ENCODE peak calls at places on chromosomes 6 and 20, in six cellular contexts. E is IMR-90, K is H1, J is PC-3, T is heart left ventricle, X is neuronal stem cell. W is an unnamed sample.

GRCh38 chr20:50335105-50335504 is 144.5 kb downstream of the CEBPB start:
- DNase-seq in X (peak; percentile 27), K (no peak), T (no peak), J (peak; percentile 57), E (peak; percentile 31), W (no peak)

GRCh38 chr20:7993703-7994102 is 25.9 kb downstream of the TMX4 start:
- DNase-seq in J (no peak), K (no peak), E (no peak), X (no peak), T (no peak), W (no peak)

GRCh38 chr20:59010995-59011873 is 4.2 kb upstream of the CTSZ start:
- DNase-seq in X (no peak), K (no peak), J (peak; percentile 94), E (peak; percentile 71), T (peak; percentile 37), W (no peak)

GRCh38 chr6:6386010-6386409 is 65.5 kb upstream of the F13A1 start:
- DNase-seq in X (no peak), J (no peak), K (no peak), E (no peak), T (peak; percentile 24), W (no peak)

GRCh38 chr6:11432713-11433450 is 104.7 kb upstream of the TMEM170B start:
- DNase-seq in T (no peak), E (peak; percentile 77), K (no peak), X (no peak), J (peak; percentile 93), W (no peak)

GRCh38 chr20:62356948-62357667 is 10.0 kb downstream of the LAMA5 start:
- DNase-seq in X (no peak), E (peak; percentile 66), J (peak; percentile 82), T (peak; percentile 86), K (no peak), W (no peak)

GRCh38 chr6:108120311-108120710 is 45.5 kb upstream of the NR2E1 start:
- DNase-seq in K (no peak), T (no peak), J (no peak), X (peak; percentile 36), E (no peak), W (no peak)

GRCh38 chr6:130890531-130890950 is 63.3 kb downstream of the SMLR1 start:
- DNase-seq in X (no peak), T (no peak), J (peak; percentile 11), K (no peak), E (peak; percentile 96), W (no peak)

GRCh38 chr6:53282741-53283140 is 66.0 kb downstream of the ELOVL5 start:
- DNase-seq in X (no peak), K (no peak), E (no peak), T (no peak), J (no peak), W (no peak)

GRCh38 chr6:81769834-81770233 is 17.4 kb upstream of the TENT5A start:
- DNase-seq in K (no peak), E (peak; percentile 54), X (no peak), T (no peak), J (peak; percentile 81), W (no peak)

GRCh38 chr20:50223321-50223995 is 32.8 kb downstream of the CEBPB start:
- DNase-seq in X (no peak), E (no peak), T (no peak), K (no peak), J (no peak), W (peak; percentile 64)

GRCh38 chr20:45067558-45067957 is 33.4 kb downstream of the KCNS1 start:
- DNase-seq in E (no peak), T (no peak), X (no peak), J (peak; percentile 6), K (no peak), W (no peak)

GRCh38 chr6:101296184-101296583 is 97.3 kb upstream of the GRIK2 start:
- DNase-seq in T (no peak), K (no peak), X (no peak), E (peak; percentile 2), J (peak; percentile 2), W (no peak)

GRCh38 chr20:20743511-20744169 is 31.2 kb upstream of the RALGAPA2 start:
- DNase-seq in J (no peak), T (peak; percentile 63), E (no peak), K (no peak), X (peak; percentile 58), W (peak; percentile 69)

GRCh38 chr20:62691485-62691884 is 17.2 kb upstream of the NTSR1 start:
- DNase-seq in K (no peak), T (no peak), J (no peak), E (no peak), X (no peak), W (no peak)

GRCh38 chr20:57502331-57502700 is 22.6 kb downstream of the CTCFL start:
- DNase-seq in X (no peak), E (no peak), J (no peak), T (no peak), K (no peak), W (no peak)

GRCh38 chr6:54431466-54431865 is 123.2 kb downstream of the TINAG start:
- DNase-seq in T (no peak), J (no peak), E (peak; percentile 43), K (no peak), X (no peak), W (no peak)

GRCh38 chr6:127202676-127203075 is 64.0 kb upstream of the RNF146 start:
- DNase-seq in J (no peak), T (no peak), K (no peak), E (no peak), X (no peak), W (no peak)

GRCh38 chr6:44059359-44060342 is 67.6 kb downstream of the MRPL14 start:
- DNase-seq in K (no peak), J (peak; percentile 59), X (no peak), T (no peak), E (peak; percentile 59), W (peak; percentile 84)

DNA sequence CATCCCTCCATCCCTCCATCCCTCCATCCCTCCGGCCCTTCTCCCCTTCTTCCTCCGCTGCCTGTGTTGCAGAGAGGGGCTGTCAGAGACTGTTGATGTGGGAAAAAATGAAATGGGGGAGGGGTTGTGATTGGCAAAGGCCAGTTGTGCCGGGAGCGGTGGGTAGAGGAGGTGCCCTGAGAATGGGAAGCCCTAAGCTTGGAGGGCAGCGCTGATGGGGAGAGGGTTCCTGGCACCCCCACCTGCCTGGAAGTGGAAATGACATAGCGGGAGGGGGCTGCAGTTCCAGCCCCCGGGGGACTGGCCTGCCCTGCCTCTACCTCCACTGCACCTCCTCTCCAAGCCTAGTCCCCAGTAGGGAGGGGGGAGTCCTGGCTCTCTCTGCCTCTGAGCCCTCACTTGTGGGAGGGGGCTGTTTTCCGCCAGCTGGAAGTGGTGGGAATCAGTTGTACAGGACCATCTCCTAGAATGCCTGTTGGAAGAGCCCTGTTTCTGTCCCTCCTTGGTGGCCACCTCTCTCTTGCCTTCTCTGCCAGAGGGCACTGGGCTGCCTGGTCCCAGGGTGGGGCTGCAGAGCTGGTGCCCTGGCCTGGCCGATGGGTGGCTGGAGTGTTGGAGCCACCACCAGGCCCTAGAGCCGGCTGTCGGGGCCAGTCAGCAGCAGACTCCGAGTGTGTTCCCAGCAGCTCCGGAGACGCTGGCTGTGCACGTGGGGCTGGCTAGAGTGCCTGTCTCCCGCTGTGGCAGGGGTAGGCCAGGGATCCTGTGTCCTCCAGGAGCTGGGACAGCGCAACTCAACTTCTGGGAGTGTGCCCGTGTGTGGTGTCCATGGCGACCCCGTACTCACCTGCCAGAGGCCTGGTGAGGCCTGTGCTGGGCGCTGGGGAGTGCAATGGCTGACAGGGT is 1.5 kb downstream of the DLGAP4 start:
- DNase-seq in J (no peak), X (no peak), T (no peak), E (no peak), K (no peak), W (no peak)
- H3K27me3 ChIP-seq in J (peaks cover 54% of the 10 kb centered on the region), X (peaks cover 34% of the 10 kb centered on the region), T (peaks cover 52% of the 10 kb centered on the region), E (peaks cover 91% of the 10 kb centered on the region), K (peaks cover 18% of the 10 kb centered on the region), W (peaks cover 83% of the 10 kb centered on the region)

GRCh38 chr20:25215521-25215920 is 20.0 kb downstream of the ENTPD6 start:
- DNase-seq in J (no peak), X (no peak), K (no peak), E (no peak), T (no peak), W (no peak)
- H3K36me3 ChIP-seq in J (peaks cover 70% of the 10 kb centered on the region), X (peaks cover 27% of the 10 kb centered on the region), K (no peaks in the 10 kb centered on the region), E (peaks cover 34% of the 10 kb centered on the region), T (peaks cover 92% of the 10 kb centered on the region), W (peaks cover 82% of the 10 kb centered on the region)

DNA sequence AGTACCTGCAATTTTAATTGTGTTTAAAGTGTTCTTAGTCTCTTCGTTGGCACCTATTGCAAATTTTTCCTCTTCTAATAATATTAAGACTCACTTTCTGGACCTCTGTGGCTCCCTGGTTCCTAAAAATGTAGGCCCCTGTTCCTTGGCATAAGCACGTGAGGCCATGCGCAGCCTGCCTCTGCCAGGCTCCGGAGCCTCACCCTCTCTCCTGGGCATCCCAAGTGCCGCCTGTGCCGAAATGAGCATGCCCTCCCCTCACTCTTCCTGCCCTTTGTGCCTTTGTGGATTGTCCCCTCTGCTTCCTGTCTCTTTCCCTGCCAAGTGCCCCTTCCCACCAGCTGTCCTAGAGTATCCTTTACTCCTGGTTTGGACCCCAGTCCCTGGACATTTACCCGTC is 246.1 kb downstream of the TMEM242 start:
- DNase-seq in X (no peak), T (no peak), J (no peak), E (no peak), K (no peak), W (no peak)
- H3K4me1 ChIP-seq in X (peaks cover 6% of the 10 kb centered on the region), T (peaks cover 8% of the 10 kb centered on the region), J (peaks cover 11% of the 10 kb centered on the region), E (peaks cover 4% of the 10 kb centered on the region), K (no peaks in the 10 kb centered on the region), W (peaks cover 36% of the 10 kb centered on the region)

GRCh38 chr20:60073086-60073485 is 114.9 kb downstream of the CDH26 start:
- DNase-seq in E (no peak), X (no peak), K (no peak), J (no peak), T (no peak), W (no peak)

GRCh38 chr20:60070791-60071190 is 112.6 kb downstream of the CDH26 start:
- DNase-seq in X (no peak), J (no peak), T (no peak), K (no peak), E (no peak), W (no peak)

GRCh38 chr20:60071965-60072364 is 113.7 kb downstream of the CDH26 start:
- DNase-seq in K (no peak), T (no peak), J (peak; percentile 82), X (no peak), E (peak; percentile 9), W (no peak)

GRCh38 chr20:60073504-60073903 is 115.3 kb downstream of the CDH26 start:
- DNase-seq in J (no peak), T (no peak), X (no peak), E (no peak), K (no peak), W (no peak)

GRCh38 chr20:60074276-60074675 is 116.1 kb downstream of the CDH26 start:
- DNase-seq in K (no peak), T (no peak), E (no peak), J (no peak), X (no peak), W (no peak)
- H3K27me3 ChIP-seq in K (no peaks in the 10 kb centered on the region), T (no peaks in the 10 kb centered on the region), E (peaks cover 12% of the 10 kb centered on the region), J (peaks cover 41% of the 10 kb centered on the region), X (no peaks in the 10 kb centered on the region), W (no peaks in the 10 kb centered on the region)

DNA sequence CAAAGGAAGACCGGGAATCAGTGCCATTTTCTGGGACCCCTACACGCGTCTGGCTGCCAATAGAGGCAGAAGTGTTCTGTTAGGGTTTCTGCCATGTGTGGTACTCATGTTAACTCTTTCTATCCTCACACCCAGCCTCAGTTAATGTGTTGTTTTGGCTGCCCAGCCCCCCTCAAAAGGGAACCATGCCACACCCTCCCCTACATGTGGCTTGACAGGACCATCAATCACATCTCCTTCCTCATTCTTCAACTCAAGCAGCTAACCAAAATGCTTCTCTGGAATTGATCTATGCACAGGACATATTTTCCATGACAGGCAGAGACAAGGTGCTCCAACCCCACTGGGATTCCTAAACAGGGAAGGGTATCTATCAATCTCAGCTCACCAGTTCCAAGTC is 22.0 kb downstream of the AHCY start:
- DNase-seq in E (no peak), T (no peak), X (no peak), J (no peak), K (no peak), W (no peak)
- H3K36me3 ChIP-seq in E (peaks cover 57% of the 10 kb centered on the region), T (peaks cover 64% of the 10 kb centered on the region), X (peaks cover 55% of the 10 kb centered on the region), J (peaks cover 64% of the 10 kb centered on the region), K (peaks cover 43% of the 10 kb centered on the region), W (peaks cover 82% of the 10 kb centered on the region)

W was measured in lower lobe of right lung.